ENCODE peak calls at places on chromosomes 6 and 20, in five cellular contexts. K is stimulated activated naive CD8-positive, alpha-beta T cell treated with anti-CD3 and anti-CD28 coated beads, Interleukin-15, Interleukin-2, amounts not matched to agents 100 U/mL and 50 U/mL, for 24 hours; P is PC-3; G is NCI-H1105 treated with DMSO at 0.1 percent for 48 hours; U is CD4-positive, alpha-beta T cell. N is an unnamed sample.

GRCh38 chr6:160534050-160534696 is 129.9 kb downstream of the LPA start:
- DNase-seq in K (peak), P (peak), G (peak), U (peak), N (peak)

GRCh38 chr6:80319286-80319685 is 212.8 kb downstream of the BCKDHB start:
- DNase-seq in K (no peak), P (peak), G (no peak), U (no peak), N (no peak)

GRCh38 chr6:89066929-89067646 is 13.5 kb upstream of the PNRC1 start:
- DNase-seq in K (no peak), P (no peak), G (no peak), U (no peak), N (no peak)

GRCh38 chr20:62898970-62899632 is 27.2 kb downstream of the DIDO1 start:
- DNase-seq in K (no peak), P (no peak), G (no peak), U (no peak), N (peak)

GRCh38 chr20:61582196-61582923 is 330.3 kb downstream of the CDH4 start:
- DNase-seq in K (no peak), P (no peak), G (no peak), U (no peak), N (no peak)

GRCh38 chr6:126672654-126673053 is 332.7 kb downstream of the CENPW start:
- DNase-seq in K (no peak), P (no peak), G (no peak), U (no peak), N (no peak)

GRCh38 chr6:101445527-101445926 is 52.0 kb downstream of the GRIK2 start:
- DNase-seq in K (no peak), P (peak), G (no peak), U (no peak), N (no peak)

GRCh38 chr6:19052219-19052618 is 665.1 kb downstream of the RNF144B start:
- DNase-seq in K (no peak), P (peak), G (no peak), U (no peak), N (no peak)

GRCh38 chr20:7352165-7352564 is 584.7 kb downstream of the BMP2 start:
- DNase-seq in K (no peak), P (no peak), G (no peak), U (no peak), N (no peak)

GRCh38 chr6:125984311-125984710 is 2.0 kb upstream of the TRMT11 start:
- DNase-seq in K (no peak), P (no peak), G (no peak), U (no peak), N (no peak)

GRCh38 chr20:25600632-25601031 is 15.3 kb upstream of the NINL start:
- DNase-seq in K (no peak), P (no peak), G (no peak), U (no peak), N (no peak)

GRCh38 chr20:37416202-37417145 is 70.5 kb downstream of the SRC start:
- DNase-seq in K (no peak), P (no peak), G (no peak), U (no peak), N (no peak)

GRCh38 chr20:19070036-19070435 is 142.4 kb upstream of the SLC24A3 start:
- DNase-seq in K (no peak), P (no peak), G (no peak), U (no peak), N (no peak)

GRCh38 chr6:163717106-163717764 is 302.7 kb downstream of the QKI start:
- DNase-seq in K (no peak), P (no peak), G (no peak), U (no peak), N (no peak)

GRCh38 chr20:51022803-51023616 is at the start of gene KCNG1:
- DNase-seq in K (peak), P (peak), G (peak), U (no peak), N (peak)

GRCh38 chr6:158717341-158718328 is 67.8 kb downstream of the SYTL3 start:
- DNase-seq in K (no peak), P (no peak), G (no peak), U (no peak), N (no peak)

GRCh38 chr6:148430897-148431296 is 88.3 kb downstream of the SASH1 start:
- DNase-seq in K (no peak), P (no peak), G (peak), U (no peak), N (no peak)

GRCh38 chr6:43979525-43979924 is 147.7 kb downstream of the MRPL14 start:
- DNase-seq in K (no peak), P (no peak), G (no peak), U (no peak), N (no peak)

GRCh38 chr6:84675651-84676050 is 88.7 kb downstream of the TBX18 start:
- DNase-seq in K (no peak), P (no peak), G (no peak), U (no peak), N (no peak)

GRCh38 chr6:83633609-83634008 is 75.3 kb downstream of the SNAP91 start:
- DNase-seq in K (no peak), P (no peak), G (no peak), U (no peak), N (no peak)

GRCh38 chr20:36855241-36855657 is 20.7 kb upstream of the TLDC2 start:
- DNase-seq in K (no peak), P (no peak), G (no peak), U (no peak), N (no peak)

N was measured in activated T-helper 2 cell treated with anti-CD3 and anti-CD28 coated beads, Interferon-gamma antibody, Interleukin-2, Interleukin-4, amounts not matched to agents 10 μg/mL and 5 μg/mL and 100 μg/mL, durations not matched to agents 14 hours and 24 hours and 36 hours.